ENCODE peak calls at places on chromosomes 13 and 19, in ten cellular contexts. E, U, T, N, G, R, V, A, X and B are unnamed samples.
A peak's percentile ranks its signal among the peaks of the same experiment; 100 is the strongest.

GRCh38 chr13:85997587-85997986 is 198.4 kb upstream of the SLITRK6 start:
- DNase-seq in E (no peak), U (no peak), T (no peak), N (no peak), G (peak; percentile 54), R (no peak), V (no peak), A (no peak), X (no peak), B (no peak)

GRCh38 chr19:8320564-8321066 is 560 bp downstream of the NDUFA7 start:
- DNase-seq in E (no peak), U (peak; percentile 39), T (no peak), N (peak; percentile 40), G (no peak), R (no peak), V (no peak), A (no peak), X (no peak), B (no peak)

GRCh38 chr13:45393941-45394570 is 24.1 kb downstream of the SLC25A30 start:
- DNase-seq in E (no peak), U (peak; percentile 68), T (no peak), N (peak; percentile 60), G (peak; percentile 58), R (peak; percentile 54), V (peak; percentile 51), A (peak; percentile 45), X (no peak), B (peak; percentile 56)

GRCh38 chr13:50198508-50198907 is 183.3 kb downstream of the KCNRG start:
- DNase-seq in E (no peak), U (peak; percentile 24), T (no peak), N (no peak), G (no peak), R (no peak), V (peak; percentile 21), A (no peak), X (no peak), B (peak; percentile 66)

GRCh38 chr13:57582032-57582431 is 49.5 kb upstream of the PCDH17 start:
- DNase-seq in E (no peak), U (no peak), T (no peak), N (no peak), G (no peak), R (no peak), V (no peak), A (no peak), X (no peak), B (no peak)

GRCh38 chr19:5567360-5567970 is at the start of gene TINCR:
- DNase-seq in E (no peak), U (no peak), T (no peak), N (no peak), G (no peak), R (no peak), V (no peak), A (no peak), X (no peak), B (no peak)

GRCh38 chr13:50375792-50376191 is 360.5 kb downstream of the KCNRG start:
- DNase-seq in E (no peak), U (no peak), T (no peak), N (no peak), G (no peak), R (peak; percentile 36), V (peak; percentile 90), A (no peak), X (no peak), B (peak; percentile 83)

GRCh38 chr13:77543711-77544110 is 8.2 kb downstream of the SCEL start:
- DNase-seq in E (no peak), U (no peak), T (no peak), N (no peak), G (no peak), R (no peak), V (peak; percentile 21), A (no peak), X (no peak), B (no peak)

GRCh38 chr19:57099199-57099661 is 20.6 kb upstream of the USP29 start:
- DNase-seq in E (peak; percentile 82), U (peak; percentile 49), T (no peak), N (peak; percentile 26), G (peak; percentile 42), R (peak; percentile 86), V (peak; percentile 34), A (peak; percentile 67), X (peak; percentile 90), B (peak; percentile 41)

DNA sequence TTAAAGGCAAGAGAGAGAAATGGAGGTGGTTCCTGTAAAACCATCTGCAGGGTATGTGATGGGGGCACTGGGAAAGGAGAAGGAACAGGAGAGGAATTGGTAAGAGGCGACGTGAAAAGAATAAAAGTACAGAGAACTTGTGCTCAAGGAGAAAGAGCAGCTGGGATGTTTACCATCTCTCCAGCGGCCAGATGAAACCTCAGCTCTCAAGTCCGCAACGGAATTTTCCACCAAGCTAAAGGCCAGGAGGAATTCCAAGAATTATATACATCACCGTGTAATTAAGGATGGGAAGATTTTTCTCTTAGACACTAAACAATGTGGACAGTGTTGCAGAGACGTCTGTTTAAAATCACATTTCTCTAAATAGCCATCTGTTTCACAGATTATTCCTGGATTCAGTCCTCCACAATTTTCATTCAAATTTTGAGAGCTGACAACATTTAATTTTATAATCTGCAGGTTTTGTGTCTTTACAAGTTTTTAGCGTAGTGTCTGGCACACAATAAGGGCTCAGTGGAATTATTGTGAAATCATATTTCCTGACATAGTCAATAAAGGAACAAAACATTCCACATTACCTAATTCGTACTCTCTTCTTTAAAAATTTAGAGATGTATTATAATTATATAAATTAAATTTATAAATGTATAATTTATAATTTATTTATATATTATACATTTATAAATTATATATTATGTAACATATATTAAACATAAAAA is 23.0 kb upstream of the USP29 start:
- DNase-seq in E (no peak), U (no peak), T (no peak), N (no peak), G (no peak), R (no peak), V (no peak), A (no peak), X (no peak), B (no peak)
- H3K4me3 ChIP-seq in E (no peak overlapping the region), U (no peak overlapping the region), T (no peak overlapping the region), N (no peak overlapping the region), G (no peak overlapping the region), R (no peak overlapping the region), V (no peak overlapping the region), A (no peak overlapping the region), X (no peak overlapping the region), B (no peak overlapping the region)

DNA sequence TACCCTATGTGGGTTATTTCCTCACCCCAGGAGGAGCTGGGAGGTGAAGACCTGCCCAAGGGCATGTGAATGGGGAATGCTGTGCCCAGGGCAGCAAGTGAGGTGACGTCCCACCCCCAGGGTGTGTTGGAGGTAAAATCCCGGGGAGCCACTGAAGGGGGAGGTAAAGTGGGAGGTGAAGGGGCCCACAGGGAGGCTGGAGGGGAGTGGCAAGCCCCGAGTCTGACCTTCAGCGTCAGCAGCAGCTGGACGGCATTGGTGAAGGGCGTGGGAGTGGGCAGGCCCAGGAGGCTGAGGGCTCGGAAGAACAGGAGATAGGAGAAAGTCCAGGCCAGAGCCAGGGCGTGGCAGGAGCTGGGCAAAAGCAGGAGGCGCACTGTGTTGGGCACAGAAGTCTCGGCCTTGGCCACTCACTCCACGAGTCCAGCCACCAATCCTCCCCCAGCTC is 2.4 kb downstream of the MBOAT7 start:
- DNase-seq in E (no peak), U (peak; percentile 44), T (no peak), N (no peak), G (no peak), R (peak; percentile 81), V (no peak), A (no peak), X (no peak), B (no peak)
- H3K4me3 ChIP-seq in E (no peak overlapping the region), U (peak overlapping the region; percentile 17), T (no peak overlapping the region), N (no peak overlapping the region), G (no peak overlapping the region), R (no peak overlapping the region), V (no peak overlapping the region), A (no peak overlapping the region), X (no peak overlapping the region), B (no peak overlapping the region)

DNA sequence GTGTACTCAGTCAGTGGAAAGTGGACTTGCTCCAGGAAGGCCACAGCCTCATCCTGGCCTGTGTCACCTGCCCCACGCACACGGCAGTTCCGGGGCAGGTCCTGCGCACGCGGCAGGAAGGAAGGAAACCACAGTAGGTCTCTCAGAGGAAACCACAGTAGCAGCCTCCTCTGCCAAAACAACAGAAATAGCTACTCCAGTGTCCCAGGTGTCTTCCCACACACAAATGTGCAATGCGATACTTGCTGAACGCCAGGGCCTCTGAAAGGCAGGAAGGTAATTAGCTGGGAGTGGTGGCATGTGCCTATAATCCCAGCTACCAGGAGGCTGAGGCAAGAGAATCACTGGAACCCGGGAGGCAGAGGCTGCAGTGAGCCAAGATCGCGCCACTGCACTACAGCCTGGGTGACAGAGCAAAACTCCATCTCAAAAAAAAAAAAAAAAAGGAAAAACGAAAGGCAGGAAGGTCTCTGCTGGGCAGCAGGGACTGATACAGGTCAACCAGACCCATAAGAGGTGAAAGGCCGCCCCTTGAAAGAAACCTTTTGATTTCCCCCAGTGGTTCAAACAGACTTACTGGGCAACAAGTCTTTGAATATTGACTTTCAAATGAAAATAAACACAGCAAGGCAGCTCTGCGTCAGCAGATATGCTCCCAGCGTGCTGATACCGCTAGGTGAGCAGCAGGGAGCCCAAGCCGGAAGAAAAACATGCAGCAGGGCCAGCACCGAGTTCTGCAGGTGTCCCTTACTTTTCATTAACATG is 49.5 kb downstream of the CRYL1 start:
- DNase-seq in E (no peak), U (no peak), T (peak; percentile 73), N (peak; percentile 84), G (no peak), R (no peak), V (peak; percentile 35), A (no peak), X (no peak), B (no peak)
- H3K4me3 ChIP-seq in E (no peak overlapping the region), U (no peak overlapping the region), T (no peak overlapping the region), N (no peak overlapping the region), G (no peak overlapping the region), R (no peak overlapping the region), V (no peak overlapping the region), A (no peak overlapping the region), X (no peak overlapping the region), B (no peak overlapping the region)

GRCh38 chr13:105276571-105276970 is 1258.9 kb downstream of the EFNB2 start:
- DNase-seq in E (no peak), U (no peak), T (no peak), N (no peak), G (no peak), R (no peak), V (no peak), A (no peak), X (no peak), B (no peak)

GRCh38 chr13:105273665-105274222 is 1261.7 kb downstream of the EFNB2 start:
- DNase-seq in E (no peak), U (no peak), T (no peak), N (no peak), G (no peak), R (no peak), V (no peak), A (no peak), X (no peak), B (no peak)

GRCh38 chr13:105272660-105273631 is 1262.5 kb downstream of the EFNB2 start:
- DNase-seq in E (no peak), U (no peak), T (no peak), N (peak; percentile 4), G (no peak), R (no peak), V (no peak), A (no peak), X (no peak), B (no peak)

DNA sequence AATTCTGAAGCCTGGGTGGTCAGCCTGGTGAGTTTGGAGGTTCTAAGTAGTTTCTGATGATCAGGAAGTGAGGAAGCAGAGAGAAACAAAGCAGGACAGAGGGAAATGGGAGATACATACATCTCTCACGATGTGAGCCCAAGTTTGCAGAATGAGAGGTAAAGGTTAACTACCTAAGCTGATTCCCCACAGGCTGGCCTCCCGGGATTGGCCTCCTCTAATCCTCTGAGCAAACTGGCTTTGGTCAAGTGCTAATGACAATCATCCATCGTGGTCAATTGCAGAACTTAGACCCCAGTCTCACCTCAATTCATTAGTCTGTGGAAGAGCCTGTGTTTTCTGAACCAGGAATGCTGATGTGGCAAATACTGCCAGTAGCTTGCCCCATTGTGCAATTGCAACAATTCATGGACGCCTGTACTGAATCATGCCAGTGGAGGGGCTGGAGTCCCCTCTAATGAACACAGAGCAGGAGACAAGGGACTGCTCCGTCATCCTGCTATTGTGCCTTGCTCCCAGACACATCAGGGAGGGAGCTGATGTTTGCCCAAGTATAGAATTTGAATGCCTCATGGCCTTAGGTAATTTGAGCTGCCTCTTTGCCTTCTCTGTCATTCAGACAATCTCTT is 1256.6 kb downstream of the EFNB2 start:
- DNase-seq in E (no peak), U (no peak), T (no peak), N (no peak), G (no peak), R (no peak), V (no peak), A (no peak), X (no peak), B (no peak)
- H3K4me3 ChIP-seq in E (no peak overlapping the region), U (no peak overlapping the region), T (no peak overlapping the region), N (no peak overlapping the region), G (no peak overlapping the region), R (no peak overlapping the region), V (no peak overlapping the region), A (no peak overlapping the region), X (no peak overlapping the region), B (no peak overlapping the region)